ENCODE peak calls at places on chromosomes 12 and 14, in ten cellular contexts. I, A, B, G, P, O, U, K, N and D are unnamed samples.

GRCh38 chr14:96243785-96244184 is 12.2 kb upstream of the BDKRB1 start:
- DNase-seq in O (no peak), K (no peak), G (no peak), B (no peak), A (peak), N (no peak), U (no peak), P (no peak), I (no peak), D (no peak)

GRCh38 chr12:122917508-122918227 is 21.7 kb upstream of the VPS37B start:
- DNase-seq in P (peak), U (no peak), K (no peak), A (peak), O (no peak), N (peak), I (peak), G (no peak), B (no peak), D (peak)

GRCh38 chr14:78152246-78153068 is 17.7 kb upstream of the NRXN3 start:
- DNase-seq in A (no peak), P (no peak), U (no peak), B (no peak), O (no peak), I (no peak), N (no peak), G (peak), K (no peak), D (no peak)

GRCh38 chr12:74148849-74149248 is 388.8 kb upstream of the ATXN7L3B start:
- DNase-seq in I (no peak), U (no peak), P (no peak), A (no peak), N (no peak), K (no peak), G (no peak), B (no peak), O (no peak), D (no peak)

GRCh38 chr14:84375235-84375634 is 1154.7 kb upstream of the FLRT2 start:
- DNase-seq in U (no peak), K (no peak), I (peak), B (no peak), O (no peak), A (no peak), N (no peak), G (no peak), P (no peak), D (no peak)

GRCh38 chr14:35351497-35351896 is 53.1 kb downstream of the NFKBIA start:
- DNase-seq in P (no peak), G (no peak), K (no peak), A (no peak), O (no peak), B (no peak), U (no peak), I (no peak), N (no peak), D (no peak)

GRCh38 chr12:31518680-31519227 is 72.2 kb downstream of the DENND5B start:
- DNase-seq in B (no peak), K (peak), O (no peak), G (peak), P (peak), U (peak), I (peak), N (no peak), A (peak), D (no peak)

GRCh38 chr14:104898870-104899510 is 25.7 kb upstream of the PLD4 start:
- DNase-seq in G (no peak), B (no peak), A (no peak), P (no peak), I (no peak), K (no peak), U (no peak), N (no peak), O (no peak), D (no peak)